ENCODE peak calls at places on chromosomes 2 and 18, in six cellular contexts. Y, F, S, D, K and N are unnamed samples.

GRCh38 chr18:60469396-60469795 is 96.8 kb upstream of the MC4R start:
- DNase-seq in Y (no peak), F (no peak), S (no peak), D (no peak), K (no peak), N (no peak)

GRCh38 chr18:49020621-49021021 is 69.9 kb upstream of the SMAD7 start:
- DNase-seq in Y (no peak), F (no peak), S (peak), D (no peak), K (no peak), N (peak)

GRCh38 chr2:109331864-109332848 is 203.2 kb downstream of the SH3RF3 start:
- DNase-seq in Y (peak), F (no peak), S (peak), D (peak), K (peak), N (peak)

GRCh38 chr2:133458280-133458679 is 110.0 kb downstream of the NCKAP5 start:
- DNase-seq in Y (no peak), F (no peak), S (peak), D (no peak), K (no peak), N (no peak)

GRCh38 chr2:53286336-53286735 is 481.3 kb upstream of the CHAC2 start:
- DNase-seq in Y (no peak), F (no peak), S (peak), D (no peak), K (no peak), N (no peak)

GRCh38 chr2:70789304-70790078 is 952 bp downstream of the FIGLA start:
- DNase-seq in Y (peak), F (peak), S (peak), D (peak), K (peak), N (peak)

GRCh38 chr2:101736861-101737291 is 39.4 kb downstream of the MAP4K4 start:
- DNase-seq in Y (no peak), F (no peak), S (peak), D (no peak), K (peak), N (no peak)

GRCh38 chr2:70516596-70516995 is 37.0 kb downstream of the TGFA start:
- DNase-seq in Y (no peak), F (no peak), S (peak), D (no peak), K (peak), N (no peak)

GRCh38 chr2:7913956-7914355 is 767.9 kb upstream of the ID2 start:
- DNase-seq in Y (no peak), F (no peak), S (no peak), D (no peak), K (no peak), N (no peak)

GRCh38 chr18:78796693-78797455 is 182.7 kb upstream of the SALL3 start:
- DNase-seq in Y (no peak), F (no peak), S (no peak), D (no peak), K (no peak), N (no peak)

GRCh38 chr2:17594533-17595391 is 54.3 kb downstream of the VSNL1 start:
- DNase-seq in Y (no peak), F (no peak), S (peak), D (no peak), K (no peak), N (no peak)

GRCh38 chr2:177334940-177335543 is 57.5 kb upstream of the AGPS start:
- DNase-seq in Y (no peak), F (peak), S (peak), D (no peak), K (peak), N (no peak)

GRCh38 chr2:52036036-52036435 is 1004.1 kb upstream of the NRXN1 start:
- DNase-seq in Y (no peak), F (no peak), S (peak), D (no peak), K (no peak), N (no peak)

GRCh38 chr18:4181882-4182568 is 273.1 kb downstream of the DLGAP1 start:
- DNase-seq in Y (no peak), F (no peak), S (no peak), D (no peak), K (no peak), N (no peak)

GRCh38 chr2:12321017-12321641 is 395.6 kb upstream of the TRIB2 start:
- DNase-seq in Y (peak), F (no peak), S (peak), D (peak), K (no peak), N (no peak)

GRCh38 chr2:218286570-218287459 is 5.5 kb downstream of the TMBIM1 start:
- DNase-seq in Y (peak), F (no peak), S (peak), D (peak), K (peak), N (peak)

GRCh38 chr2:101679037-101679726 is 18.3 kb upstream of the MAP4K4 start:
- DNase-seq in Y (no peak), F (no peak), S (peak), D (no peak), K (no peak), N (no peak)

GRCh38 chr2:49251766-49252165 is 97.5 kb upstream of the FSHR start:
- DNase-seq in Y (no peak), F (no peak), S (peak), D (no peak), K (no peak), N (no peak)

GRCh38 chr2:178718283-178718682 is 88.9 kb downstream of the TTN start:
- DNase-seq in Y (no peak), F (peak), S (peak), D (no peak), K (no peak), N (no peak)

GRCh38 chr2:226474131-226474530 is 325.5 kb downstream of the IRS1 start:
- DNase-seq in Y (no peak), F (no peak), S (peak), D (no peak), K (no peak), N (no peak)

GRCh38 chr18:35478520-35479435 is 19.0 kb downstream of the INO80C start:
- DNase-seq in Y (no peak), F (peak), S (peak), D (no peak), K (no peak), N (no peak)

GRCh38 chr2:72859831-72860262 is 27.4 kb upstream of the SPR start:
- DNase-seq in Y (no peak), F (peak), S (peak), D (no peak), K (peak), N (no peak)

GRCh38 chr18:36620801-36621200 is 208.0 kb downstream of the TPGS2 start:
- DNase-seq in Y (no peak), F (no peak), S (peak), D (no peak), K (no peak), N (no peak)

GRCh38 chr2:108959401-108959800 is 29.6 kb downstream of the EDAR start:
- DNase-seq in Y (no peak), F (no peak), S (peak), D (no peak), K (no peak), N (no peak)

GRCh38 chr2:144539170-144539863 is 19.4 kb upstream of the ZEB2 start:
- DNase-seq in Y (no peak), F (no peak), S (no peak), D (no peak), K (no peak), N (no peak)

GRCh38 chr2:79373359-79374115 is 139.3 kb upstream of the CTNNA2 start:
- DNase-seq in Y (no peak), F (no peak), S (no peak), D (no peak), K (no peak), N (no peak)

GRCh38 chr2:71800106-71800809 is 346.9 kb downstream of the DYSF start:
- DNase-seq in Y (no peak), F (no peak), S (no peak), D (no peak), K (no peak), N (no peak)

GRCh38 chr2:195542067-195542466 is 115.0 kb upstream of the SLC39A10 start:
- DNase-seq in Y (no peak), F (no peak), S (no peak), D (no peak), K (no peak), N (no peak)

GRCh38 chr2:219184116-219184515 is 6.0 kb downstream of the RETREG2 start:
- DNase-seq in Y (no peak), F (no peak), S (no peak), D (no peak), K (no peak), N (no peak)

GRCh38 chr2:20616341-20616871 is 34.5 kb downstream of the HS1BP3 start:
- DNase-seq in Y (no peak), F (no peak), S (no peak), D (no peak), K (no peak), N (no peak)

GRCh38 chr2:125167820-125168219 is 1142.7 kb downstream of the CNTNAP5 start:
- DNase-seq in Y (no peak), F (no peak), S (peak), D (no peak), K (no peak), N (no peak)

GRCh38 chr2:45602624-45603023 is 8.4 kb downstream of the SRBD1 start:
- DNase-seq in Y (no peak), F (no peak), S (no peak), D (no peak), K (no peak), N (no peak)